ENCODE peak calls at places on chromosome 5, in six cellular contexts. One of them, this sample, is unnamed.

GRCh38 chr5:171092194-171092593 is 216.9 kb upstream of the TLX3 start:
- DNase-seq in PC-3: peak
- DNase-seq in right lobe of liver: no peak
- DNase-seq in GM23248: peak
- DNase-seq in uterus: no peak
- DNase-seq in H9: no peak
- DNase-seq in this sample: no peak

GRCh38 chr5:151758141-151758429 is 346 bp downstream of the ATOX1 start:
- DNase-seq in PC-3: no peak
- DNase-seq in right lobe of liver: peak
- DNase-seq in GM23248: no peak
- DNase-seq in uterus: no peak
- DNase-seq in H9: no peak
- DNase-seq in this sample: no peak

GRCh38 chr5:110751902-110752762 is 13.3 kb downstream of the SLC25A46 start:
- DNase-seq in PC-3: peak
- DNase-seq in right lobe of liver: no peak
- DNase-seq in GM23248: no peak
- DNase-seq in uterus: no peak
- DNase-seq in H9: no peak
- DNase-seq in this sample: no peak

GRCh38 chr5:10660720-10661387 is 97.0 kb downstream of the ANKRD33B start:
- DNase-seq in PC-3: no peak
- DNase-seq in right lobe of liver: no peak
- DNase-seq in GM23248: no peak
- DNase-seq in uterus: no peak
- DNase-seq in H9: peak
- DNase-seq in this sample: no peak

GRCh38 chr5:32760091-32760509 is 49.0 kb downstream of the NPR3 start:
- DNase-seq in PC-3: peak
- DNase-seq in right lobe of liver: no peak
- DNase-seq in GM23248: peak
- DNase-seq in uterus: no peak
- DNase-seq in H9: no peak
- DNase-seq in this sample: no peak

GRCh38 chr5:150670275-150670960 is 9.4 kb downstream of the MYOZ3 start:
- DNase-seq in PC-3: no peak
- DNase-seq in right lobe of liver: no peak
- DNase-seq in GM23248: no peak
- DNase-seq in uterus: no peak
- DNase-seq in H9: no peak
- DNase-seq in this sample: no peak

GRCh38 chr5:72908666-72909065 is 47.2 kb upstream of the FCHO2 start:
- DNase-seq in PC-3: no peak
- DNase-seq in right lobe of liver: no peak
- DNase-seq in GM23248: no peak
- DNase-seq in uterus: no peak
- DNase-seq in H9: no peak
- DNase-seq in this sample: no peak

GRCh38 chr5:148740966-148741742 is 85.3 kb upstream of the ADRB2 start:
- DNase-seq in PC-3: peak
- DNase-seq in right lobe of liver: peak
- DNase-seq in GM23248: peak
- DNase-seq in uterus: no peak
- DNase-seq in H9: no peak
- DNase-seq in this sample: no peak

GRCh38 chr5:19977069-19977468 is 10.9 kb downstream of the CDH18 start:
- DNase-seq in PC-3: no peak
- DNase-seq in right lobe of liver: no peak
- DNase-seq in GM23248: no peak
- DNase-seq in uterus: no peak
- DNase-seq in H9: no peak
- DNase-seq in this sample: no peak

GRCh38 chr5:124742983-124743533 is 3.4 kb downstream of the ZNF608 start:
- DNase-seq in PC-3: peak
- DNase-seq in right lobe of liver: peak
- DNase-seq in GM23248: peak
- DNase-seq in uterus: peak
- DNase-seq in H9: no peak
- DNase-seq in this sample: no peak

GRCh38 chr5:59034498-59035186 is 451.8 kb downstream of the RAB3C start:
- DNase-seq in PC-3: peak
- DNase-seq in right lobe of liver: no peak
- DNase-seq in GM23248: peak
- DNase-seq in uterus: no peak
- DNase-seq in H9: no peak
- DNase-seq in this sample: no peak

GRCh38 chr5:178483620-178484019 is 106.6 kb downstream of the COL23A1 start:
- DNase-seq in PC-3: no peak
- DNase-seq in right lobe of liver: no peak
- DNase-seq in GM23248: no peak
- DNase-seq in uterus: no peak
- DNase-seq in H9: no peak
- DNase-seq in this sample: no peak

GRCh38 chr5:1553642-1554409 is 30.1 kb upstream of the LPCAT1 start:
- DNase-seq in PC-3: no peak
- DNase-seq in right lobe of liver: peak
- DNase-seq in GM23248: no peak
- DNase-seq in uterus: no peak
- DNase-seq in H9: no peak
- DNase-seq in this sample: no peak

GRCh38 chr5:172688735-172689572 is 47.9 kb downstream of the NEURL1B start:
- DNase-seq in PC-3: peak
- DNase-seq in right lobe of liver: no peak
- DNase-seq in GM23248: no peak
- DNase-seq in uterus: no peak
- DNase-seq in H9: no peak
- DNase-seq in this sample: no peak

GRCh38 chr5:19928556-19929421 is 59.2 kb downstream of the CDH18 start:
- DNase-seq in PC-3: peak
- DNase-seq in right lobe of liver: no peak
- DNase-seq in GM23248: peak
- DNase-seq in uterus: no peak
- DNase-seq in H9: no peak
- DNase-seq in this sample: no peak

GRCh38 chr5:95954716-95955115 is 6.9 kb downstream of the ELL2 start:
- DNase-seq in PC-3: no peak
- DNase-seq in right lobe of liver: no peak
- DNase-seq in GM23248: no peak
- DNase-seq in uterus: no peak
- DNase-seq in H9: no peak
- DNase-seq in this sample: no peak
- H3K27ac ChIP-seq in PC-3: no peak
- H3K27ac ChIP-seq in right lobe of liver: no peak
- H3K27ac ChIP-seq in GM23248: peak
- H3K27ac ChIP-seq in uterus: no peak
- H3K27ac ChIP-seq in H9: no peak
- H3K27ac ChIP-seq in this sample: no peak

DNA sequence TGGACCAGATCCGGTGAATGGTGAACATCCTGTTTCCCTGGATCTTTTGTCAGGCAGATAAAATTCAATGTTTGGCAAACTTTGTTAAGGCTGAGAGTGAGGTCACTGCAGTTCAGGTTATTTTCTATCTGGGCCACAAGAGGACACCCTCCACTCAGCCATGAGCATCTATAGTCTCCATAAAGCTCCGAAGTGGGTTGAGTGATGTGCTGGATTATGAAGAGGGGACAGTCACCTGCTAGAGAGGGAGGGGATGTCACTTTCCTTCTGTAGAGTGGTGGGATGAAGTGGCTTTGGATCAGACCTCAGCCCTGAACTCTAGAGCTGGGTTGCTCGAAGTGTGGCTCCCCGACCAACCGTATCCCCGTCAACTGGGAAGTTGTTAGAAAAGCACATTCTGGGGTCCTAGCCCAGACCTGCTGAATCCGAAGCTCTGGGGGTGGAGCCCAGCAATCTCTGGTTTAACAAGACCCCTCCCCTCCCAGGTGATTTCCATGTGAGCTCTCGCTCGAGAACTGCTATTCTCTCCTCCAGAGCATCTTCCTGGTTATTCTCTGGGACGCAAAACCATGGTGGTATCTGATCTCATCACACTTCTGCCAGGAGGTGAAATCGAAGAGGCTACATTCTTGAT is 31.8 kb upstream of the FGF1 start:
- DNase-seq in PC-3: peak
- DNase-seq in right lobe of liver: no peak
- DNase-seq in GM23248: peak
- DNase-seq in uterus: peak
- DNase-seq in H9: peak
- DNase-seq in this sample: peak
- H3K27ac ChIP-seq in PC-3: no peak
- H3K27ac ChIP-seq in right lobe of liver: no peak
- H3K27ac ChIP-seq in GM23248: peak
- H3K27ac ChIP-seq in uterus: peak
- H3K27ac ChIP-seq in H9: no peak
- H3K27ac ChIP-seq in this sample: peak

GRCh38 chr5:81044868-81045267 is 84.7 kb downstream of the RASGRF2 start:
- DNase-seq in PC-3: no peak
- DNase-seq in right lobe of liver: no peak
- DNase-seq in GM23248: no peak
- DNase-seq in uterus: no peak
- DNase-seq in H9: no peak
- DNase-seq in this sample: no peak
- H3K27ac ChIP-seq in PC-3: no peak
- H3K27ac ChIP-seq in right lobe of liver: no peak
- H3K27ac ChIP-seq in GM23248: no peak
- H3K27ac ChIP-seq in uterus: no peak
- H3K27ac ChIP-seq in H9: no peak
- H3K27ac ChIP-seq in this sample: no peak

GRCh38 chr5:140221697-140222223 is 46.8 kb downstream of the CYSTM1 start:
- DNase-seq in PC-3: peak
- DNase-seq in right lobe of liver: no peak
- DNase-seq in GM23248: peak
- DNase-seq in uterus: no peak
- DNase-seq in H9: no peak
- DNase-seq in this sample: no peak

GRCh38 chr5:140220698-140221064 is 45.7 kb downstream of the CYSTM1 start:
- DNase-seq in PC-3: no peak
- DNase-seq in right lobe of liver: no peak
- DNase-seq in GM23248: no peak
- DNase-seq in uterus: no peak
- DNase-seq in H9: no peak
- DNase-seq in this sample: no peak

GRCh38 chr5:140222416-140222815 is 47.4 kb downstream of the CYSTM1 start:
- DNase-seq in PC-3: no peak
- DNase-seq in right lobe of liver: no peak
- DNase-seq in GM23248: no peak
- DNase-seq in uterus: no peak
- DNase-seq in H9: no peak
- DNase-seq in this sample: no peak

GRCh38 chr5:140219068-140219971 is 44.3 kb downstream of the CYSTM1 start:
- DNase-seq in PC-3: no peak
- DNase-seq in right lobe of liver: no peak
- DNase-seq in GM23248: peak
- DNase-seq in uterus: no peak
- DNase-seq in H9: no peak
- DNase-seq in this sample: no peak

DNA sequence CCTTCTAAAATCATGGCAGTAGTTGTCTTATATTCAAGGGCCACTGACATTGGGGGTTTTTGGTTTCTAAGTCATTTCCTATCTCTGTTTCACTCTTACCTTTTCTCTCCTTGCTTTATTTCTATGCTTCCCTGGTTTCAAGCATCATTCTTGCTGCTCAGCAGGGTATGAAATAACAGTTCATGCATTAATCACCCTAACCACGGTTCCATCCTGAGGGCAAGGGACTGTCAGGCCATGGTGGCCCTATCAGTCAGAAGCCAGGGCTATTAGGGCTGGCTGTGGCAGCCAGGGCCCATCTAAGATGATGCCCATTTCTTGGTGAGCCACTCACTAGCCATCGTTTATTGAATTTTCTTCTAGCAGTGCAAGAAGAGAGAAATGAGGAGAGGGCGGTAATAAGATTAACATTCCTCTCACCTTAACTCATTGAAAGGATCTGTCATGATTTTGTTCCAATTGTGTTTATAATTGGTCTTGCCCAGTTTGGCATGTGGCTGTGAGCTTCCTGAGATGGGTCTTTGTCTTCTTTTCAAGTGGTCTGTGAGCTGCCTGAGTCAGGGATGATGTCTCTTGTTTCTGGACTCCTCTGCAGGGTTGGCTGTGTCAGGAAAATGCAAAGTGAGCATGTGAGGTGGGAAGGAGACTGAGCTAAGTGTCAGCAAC is 45.2 kb downstream of the CYSTM1 start:
- DNase-seq in PC-3: peak
- DNase-seq in right lobe of liver: no peak
- DNase-seq in GM23248: peak
- DNase-seq in uterus: no peak
- DNase-seq in H9: no peak
- DNase-seq in this sample: no peak
- H3K27ac ChIP-seq in PC-3: no peak
- H3K27ac ChIP-seq in right lobe of liver: peak
- H3K27ac ChIP-seq in GM23248: peak
- H3K27ac ChIP-seq in uterus: no peak
- H3K27ac ChIP-seq in H9: no peak
- H3K27ac ChIP-seq in this sample: no peak